ENCODE peak calls at places on chromosomes 2 and 18, in five cellular contexts. V is upper lobe of left lung, M is A549, Z is ovary, F is vagina. X is an unnamed sample.

GRCh38 chr2:45218931-45219339 is 209.7 kb upstream of the SIX2 start:
- DNase-seq in F (no peak), Z (no peak), V (peak; percentile 29), M (no peak), X (no peak)

GRCh38 chr2:196992466-196992865 is 66.0 kb upstream of the PGAP1 start:
- DNase-seq in M (no peak), Z (no peak), F (no peak), V (no peak), X (no peak)

GRCh38 chr2:110173523-110173922 is 31.3 kb downstream of the NPHP1 start:
- DNase-seq in V (no peak), M (no peak), Z (no peak), F (no peak), X (no peak)

GRCh38 chr2:129794517-129794916 is 184.9 kb upstream of the RAB6C start:
- DNase-seq in Z (no peak), F (no peak), M (no peak), V (no peak), X (no peak)

GRCh38 chr2:88545118-88545517 is 82.1 kb downstream of the EIF2AK3 start:
- DNase-seq in Z (no peak), V (no peak), M (peak; percentile 65), F (no peak), X (no peak)

GRCh38 chr2:241213567-241213966 is 25.1 kb downstream of the ANO7 start:
- DNase-seq in Z (no peak), V (no peak), F (no peak), M (no peak), X (no peak)

GRCh38 chr2:205947621-205948495 is 138.1 kb downstream of the INO80D start:
- DNase-seq in M (peak; percentile 60), F (no peak), V (no peak), Z (peak; percentile 78), X (no peak)

GRCh38 chr2:28661589-28662001 is 90.0 kb upstream of the PPP1CB start:
- DNase-seq in M (no peak), V (no peak), Z (peak; percentile 61), F (no peak), X (no peak)

GRCh38 chr2:43070676-43071491 is 155.5 kb downstream of the ZFP36L2 start:
- DNase-seq in Z (peak; percentile 38), F (no peak), V (no peak), M (no peak), X (no peak)

GRCh38 chr2:224781400-224781799 is 65.2 kb upstream of the CCDC195 start:
- DNase-seq in V (no peak), F (no peak), Z (no peak), M (no peak), X (no peak)

GRCh38 chr2:230208576-230208975 is 11.2 kb downstream of the SP110 start:
- DNase-seq in Z (no peak), M (no peak), F (no peak), V (no peak), X (no peak)

GRCh38 chr2:10085852-10086148 is 5.6 kb upstream of the CYS1 start:
- DNase-seq in F (no peak), Z (no peak), V (no peak), M (no peak), X (no peak)

GRCh38 chr18:22186484-22186971 is 17.1 kb downstream of the GATA6 start:
- DNase-seq in M (no peak), V (no peak), Z (peak; percentile 16), F (no peak), X (no peak)

GRCh38 chr2:11907178-11907577 is 160.7 kb downstream of the LPIN1 start:
- DNase-seq in V (no peak), F (no peak), Z (no peak), M (no peak), X (no peak)

GRCh38 chr2:110735366-110735765 is 3.0 kb downstream of the ACOXL start:
- DNase-seq in V (no peak), M (no peak), F (no peak), Z (no peak), X (no peak)

GRCh38 chr2:113245276-113245711 is 33.4 kb downstream of the PAX8 start:
- DNase-seq in F (no peak), M (no peak), Z (no peak), V (no peak), X (no peak)

GRCh38 chr2:72112981-72113846 is 34.4 kb downstream of the CYP26B1 start:
- DNase-seq in Z (no peak), M (no peak), F (peak; percentile 94), V (peak; percentile 14), X (peak; percentile 45)

GRCh38 chr2:104766683-104767082 is 87.2 kb upstream of the POU3F3 start:
- DNase-seq in F (no peak), Z (no peak), V (no peak), M (no peak), X (no peak)

GRCh38 chr2:217938038-217938437 is 64.8 kb downstream of the TNS1 start:
- DNase-seq in V (no peak), Z (peak; percentile 15), F (no peak), M (no peak), X (no peak)
- H3K4me1 ChIP-seq in V (peaks cover 84% of the 10 kb centered on the region), Z (peaks cover 55% of the 10 kb centered on the region), F (peaks cover 99% of the 10 kb centered on the region), M (peaks cover 66% of the 10 kb centered on the region), X (peaks cover 79% of the 10 kb centered on the region)

GRCh38 chr2:106127776-106128268 is 66.3 kb downstream of the UXS1 start:
- DNase-seq in V (no peak), M (no peak), F (no peak), Z (no peak), X (no peak)

GRCh38 chr2:106127282-106127771 is 66.8 kb downstream of the UXS1 start:
- DNase-seq in Z (no peak), V (no peak), M (no peak), F (no peak), X (no peak)

GRCh38 chr2:106126705-106127281 is 67.3 kb downstream of the UXS1 start:
- DNase-seq in V (no peak), M (no peak), F (no peak), Z (no peak), X (no peak)

GRCh38 chr2:106124787-106125549 is 69.1 kb downstream of the UXS1 start:
- DNase-seq in V (no peak), F (no peak), Z (no peak), M (no peak), X (no peak)

DNA sequence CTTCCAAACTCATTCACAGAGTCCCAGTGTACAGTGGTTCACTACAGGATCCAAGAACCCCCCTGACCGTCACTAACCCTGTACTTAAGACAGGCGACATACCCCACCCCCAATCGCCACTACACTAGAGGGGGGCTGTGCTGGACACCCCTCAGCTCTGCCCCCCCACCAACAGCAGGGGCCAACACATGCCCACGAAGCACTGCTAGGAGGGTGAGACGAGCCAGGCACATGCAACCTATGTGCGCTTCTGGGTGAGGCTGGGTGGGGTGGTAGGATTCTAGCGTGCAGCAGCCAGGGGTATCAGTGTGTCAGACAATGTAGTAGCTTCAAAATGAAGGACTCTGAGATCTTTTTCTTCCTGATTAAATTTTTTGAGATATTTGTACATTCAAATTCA is 67.8 kb downstream of the UXS1 start:
- DNase-seq in V (no peak), Z (no peak), M (no peak), F (no peak), X (no peak)
- H3K4me1 ChIP-seq in V (no peaks in the 10 kb centered on the region), Z (no peaks in the 10 kb centered on the region), M (peaks cover 28% of the 10 kb centered on the region), F (peaks cover 11% of the 10 kb centered on the region), X (peaks cover 25% of the 10 kb centered on the region)

GRCh38 chr2:231360401-231360800 is 35.1 kb upstream of the B3GNT7 start:
- DNase-seq in Z (no peak), F (peak; percentile 72), M (no peak), V (no peak), X (no peak)
- H3K4me1 ChIP-seq in Z (peaks cover 9% of the 10 kb centered on the region), F (peaks cover 10% of the 10 kb centered on the region), M (peaks cover 9% of the 10 kb centered on the region), V (no peaks in the 10 kb centered on the region), X (peaks cover 9% of the 10 kb centered on the region)

GRCh38 chr2:128666596-128666995 is 347.9 kb upstream of the HS6ST1 start:
- DNase-seq in M (no peak), F (no peak), V (no peak), Z (no peak), X (peak; percentile 14)
- H3K4me1 ChIP-seq in M (no peaks in the 10 kb centered on the region), F (no peaks in the 10 kb centered on the region), V (no peaks in the 10 kb centered on the region), Z (no peaks in the 10 kb centered on the region), X (no peaks in the 10 kb centered on the region)

GRCh38 chr2:30236591-30237245 is 5.4 kb downstream of the LBH start:
- DNase-seq in Z (no peak), F (no peak), M (no peak), V (no peak), X (no peak)

GRCh38 chr2:30239308-30240161 is 8.2 kb downstream of the LBH start:
- DNase-seq in M (peak; percentile 89), F (no peak), V (no peak), Z (peak; percentile 59), X (peak; percentile 88)

GRCh38 chr2:30238143-30238800 is 6.9 kb downstream of the LBH start:
- DNase-seq in V (no peak), Z (no peak), F (no peak), M (no peak), X (peak; percentile 33)

GRCh38 chr2:30235859-30236535 is 4.7 kb downstream of the LBH start:
- DNase-seq in Z (no peak), V (no peak), M (no peak), F (no peak), X (no peak)

DNA sequence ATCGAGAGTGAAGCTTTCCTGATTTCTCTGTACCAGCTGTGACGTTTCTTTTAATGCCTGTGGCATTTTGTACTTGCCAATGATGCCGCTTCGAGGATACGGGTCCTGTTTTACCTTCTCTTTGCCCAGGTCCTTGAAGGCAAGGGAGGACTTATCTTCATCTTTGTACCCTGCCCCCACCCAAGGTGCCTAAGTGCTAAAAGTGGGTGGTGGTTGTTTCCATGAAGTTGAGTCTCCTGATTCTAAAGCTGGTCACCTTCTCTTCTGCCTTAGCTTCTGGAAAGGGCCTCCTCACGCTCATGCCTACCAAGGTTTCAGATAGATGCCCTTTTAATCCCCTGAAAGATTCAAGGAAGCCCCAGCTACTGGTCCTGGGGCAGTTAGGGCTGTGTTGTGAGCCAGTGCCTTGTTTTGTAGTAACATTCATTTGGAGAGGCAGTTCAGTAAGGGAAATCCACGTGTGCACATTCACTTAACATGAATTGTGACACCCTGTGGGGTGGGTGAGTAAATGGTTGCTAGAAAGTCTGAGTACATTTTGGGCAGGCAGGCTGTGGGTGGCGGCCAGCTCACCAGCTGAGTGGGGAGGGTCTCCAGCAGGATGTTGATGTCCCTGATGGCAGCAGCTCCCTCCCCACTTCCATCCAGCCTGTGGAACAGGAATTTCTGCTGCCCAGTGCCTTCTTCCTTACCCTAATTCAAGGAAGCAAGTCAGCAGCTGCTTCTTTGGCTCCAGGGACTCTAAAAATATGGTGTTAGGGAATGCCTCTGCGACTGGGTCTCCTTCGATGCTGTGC is 6.2 kb downstream of the LBH start:
- DNase-seq in Z (no peak), V (no peak), F (no peak), M (no peak), X (peak; percentile 26)
- H3K4me1 ChIP-seq in Z (peaks cover 28% of the 10 kb centered on the region), V (peaks cover 46% of the 10 kb centered on the region), F (peaks cover 78% of the 10 kb centered on the region), M (peaks cover 90% of the 10 kb centered on the region), X (peaks cover 61% of the 10 kb centered on the region)

DNA sequence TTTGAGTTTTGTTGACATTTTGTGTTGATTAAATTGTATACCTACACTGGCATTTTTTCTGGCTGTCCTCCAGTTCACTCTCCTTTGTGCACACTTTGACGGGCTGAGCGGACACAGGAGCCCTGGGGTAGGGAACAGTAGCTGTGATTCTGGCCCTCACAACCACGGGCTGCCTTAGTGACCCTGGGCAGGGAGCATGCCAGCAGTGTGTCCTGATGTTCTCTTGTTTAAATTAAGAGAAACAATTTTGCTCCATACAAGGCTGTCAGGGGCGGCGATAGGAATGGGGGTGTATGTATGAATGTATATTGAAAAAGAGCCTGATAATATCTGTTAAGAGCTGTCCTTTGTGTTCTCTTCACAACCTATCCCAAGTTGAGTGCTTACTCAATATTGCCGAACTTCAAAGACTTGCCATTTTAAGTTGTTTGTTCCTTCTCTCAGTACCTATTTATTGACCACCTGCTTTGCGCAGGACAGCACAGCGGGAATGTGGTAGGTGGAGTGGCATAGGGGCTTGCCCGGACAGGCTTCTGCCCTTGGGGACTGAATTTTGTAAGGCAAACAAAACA is 103.7 kb upstream of the EML6 start:
- DNase-seq in Z (no peak), M (no peak), V (no peak), F (no peak), X (no peak)
- H3K4me1 ChIP-seq in Z (peaks cover 11% of the 10 kb centered on the region), M (peaks cover 20% of the 10 kb centered on the region), V (peaks cover 57% of the 10 kb centered on the region), F (peaks cover 24% of the 10 kb centered on the region), X (peaks cover 25% of the 10 kb centered on the region)